ENCODE peak calls at places on chromosomes 6 and 20, in ten cellular contexts. P, Z, X, F, J, G, A, V, D and E are unnamed samples.

GRCh38 chr6:1310628-1311399 is 1.1 kb upstream of the FOXQ1 start:
- DNase-seq in Z (peak; percentile 66), D (no peak), A (no peak), J (no peak), P (no peak), V (peak; percentile 79), F (peak; percentile 75), G (no peak), X (no peak), E (no peak)

GRCh38 chr6:100833972-100834574 is 47.1 kb downstream of the ASCC3 start:
- DNase-seq in A (no peak), V (no peak), J (no peak), P (no peak), Z (no peak), D (no peak), F (no peak), X (no peak), G (no peak), E (no peak)

GRCh38 chr20:57838670-57839142 is 128.9 kb upstream of the PMEPA1 start:
- DNase-seq in Z (no peak), G (no peak), P (no peak), A (no peak), X (no peak), F (no peak), J (peak; percentile 69), V (no peak), D (no peak), E (no peak)

GRCh38 chr20:4962257-4962855 is 39.0 kb downstream of the SLC23A2 start:
- DNase-seq in P (no peak), G (no peak), D (no peak), X (no peak), A (no peak), V (no peak), J (no peak), F (no peak), Z (peak; percentile 78), E (no peak)

GRCh38 chr6:36853325-36853724 is 14.1 kb upstream of the CPNE5 start:
- DNase-seq in G (peak; percentile 87), D (peak; percentile 93), P (no peak), F (no peak), A (peak; percentile 54), V (no peak), X (peak; percentile 90), J (no peak), Z (no peak), E (no peak)

GRCh38 chr20:56069016-56069415 is 63.7 kb upstream of the CBLN4 start:
- DNase-seq in D (no peak), J (no peak), X (no peak), P (no peak), A (no peak), Z (no peak), V (no peak), G (no peak), F (no peak), E (no peak)

GRCh38 chr6:157366648-157367047 is 14.3 kb upstream of the ZDHHC14 start:
- DNase-seq in J (no peak), Z (no peak), G (no peak), A (no peak), D (no peak), F (no peak), P (no peak), V (no peak), X (no peak), E (no peak)

GRCh38 chr20:4190792-4191519 is 175.6 kb upstream of the RNF24 start:
- DNase-seq in G (no peak), V (no peak), X (no peak), Z (peak; percentile 32), D (no peak), A (no peak), J (no peak), P (no peak), F (no peak), E (no peak)

GRCh38 chr6:45650527-45651135 is 272.9 kb upstream of the SUPT3H start:
- DNase-seq in D (peak; percentile 85), P (no peak), V (no peak), F (no peak), J (no peak), G (no peak), A (no peak), Z (no peak), X (peak; percentile 94), E (no peak)

DNA sequence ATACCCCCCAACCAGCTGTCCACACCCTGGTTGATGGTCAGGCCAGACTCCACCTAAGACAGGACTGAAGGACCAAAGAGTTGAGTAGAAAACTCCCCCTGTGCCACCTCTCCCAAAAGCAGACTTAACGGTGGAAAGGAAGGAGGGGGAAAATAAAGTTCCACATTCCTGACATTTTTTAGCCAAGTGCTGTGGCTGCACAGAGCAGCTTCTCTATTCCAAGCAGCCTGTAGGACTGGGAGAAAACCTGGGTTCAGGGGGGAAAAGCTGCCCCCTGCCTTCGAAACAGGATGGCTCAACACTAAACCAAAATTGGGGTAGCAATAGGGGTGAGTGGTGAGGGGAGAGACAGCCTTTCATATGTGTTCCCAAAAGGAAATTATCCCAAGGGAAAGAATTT is 3.6 kb downstream of the TRAM2 start:
- DNase-seq in D (no peak), F (no peak), J (no peak), P (no peak), Z (no peak), X (no peak), G (no peak), A (no peak), V (no peak), E (no peak)
- H3K4me1 ChIP-seq in D (peaks cover 34% of the 10 kb centered on the region), F (no peaks in the 10 kb centered on the region), J (peaks cover 20% of the 10 kb centered on the region), P (peaks cover 97% of the 10 kb centered on the region), Z (peaks cover 93% of the 10 kb centered on the region), X (peaks cover 29% of the 10 kb centered on the region), G (peaks cover 87% of the 10 kb centered on the region), A (peaks cover 56% of the 10 kb centered on the region), V (peaks cover 60% of the 10 kb centered on the region), E (peaks cover 33% of the 10 kb centered on the region)

DNA sequence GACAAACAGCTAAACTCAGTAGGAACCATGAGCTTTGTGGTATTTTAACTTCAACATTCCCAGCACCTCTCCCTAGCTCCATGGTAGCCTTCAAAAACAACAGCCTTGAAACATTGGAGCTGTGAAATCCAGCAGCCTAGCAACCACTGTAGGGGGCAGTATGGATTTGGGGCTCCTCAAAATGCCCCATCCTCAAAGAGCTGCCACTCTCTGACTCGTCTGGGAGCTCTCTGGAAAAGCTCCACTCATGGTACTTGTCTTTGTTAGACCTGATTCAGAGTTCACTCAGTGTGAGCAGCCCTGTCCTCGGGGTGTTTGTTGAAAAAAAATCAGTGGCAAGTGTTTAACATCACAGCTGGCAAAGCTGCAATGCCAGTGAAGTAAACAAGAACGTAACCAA is 82.9 kb downstream of the KIF6 start:
- DNase-seq in D (no peak), Z (no peak), G (no peak), X (no peak), P (no peak), F (no peak), J (no peak), A (no peak), V (no peak), E (no peak)
- TF ChIP-seq CTCF in D (no peak), Z (no peak), G (no peak), X (no peak), P (no peak), F (no peak), J (no peak), A (no peak), V (no peak), E (no peak)

DNA sequence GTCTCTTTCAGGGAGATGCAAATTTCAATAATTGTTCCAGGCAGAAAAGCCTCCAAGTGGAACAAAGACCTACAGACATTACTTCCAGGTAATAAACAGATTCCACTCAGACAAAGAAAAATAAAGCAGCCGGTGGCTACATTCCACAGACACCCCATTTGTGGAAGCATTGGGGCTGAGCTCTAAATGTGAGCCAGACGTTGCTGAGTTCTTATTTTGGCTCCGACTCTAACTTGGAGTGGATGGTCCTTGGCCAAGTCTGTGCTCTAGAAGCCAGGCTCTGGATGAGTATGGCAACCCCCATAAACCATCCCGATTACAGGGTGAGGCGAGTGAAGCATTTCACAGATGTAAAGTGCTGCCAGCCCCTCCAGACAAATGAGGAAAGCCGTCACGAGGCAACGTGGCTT is 6.6 kb downstream of the TRAM2 start:
- DNase-seq in V (no peak), F (no peak), J (peak; percentile 46), Z (no peak), G (no peak), P (no peak), X (no peak), A (no peak), D (peak; percentile 54), E (no peak)
- H3K4me1 ChIP-seq in V (peaks cover 45% of the 10 kb centered on the region), F (no peaks in the 10 kb centered on the region), J (peaks cover 31% of the 10 kb centered on the region), Z (peaks cover 95% of the 10 kb centered on the region), G (peaks cover 98% of the 10 kb centered on the region), P (peaks cover 100% of the 10 kb centered on the region), X (peaks cover 43% of the 10 kb centered on the region), A (peaks cover 68% of the 10 kb centered on the region), D (peaks cover 55% of the 10 kb centered on the region), E (peaks cover 50% of the 10 kb centered on the region)

DNA sequence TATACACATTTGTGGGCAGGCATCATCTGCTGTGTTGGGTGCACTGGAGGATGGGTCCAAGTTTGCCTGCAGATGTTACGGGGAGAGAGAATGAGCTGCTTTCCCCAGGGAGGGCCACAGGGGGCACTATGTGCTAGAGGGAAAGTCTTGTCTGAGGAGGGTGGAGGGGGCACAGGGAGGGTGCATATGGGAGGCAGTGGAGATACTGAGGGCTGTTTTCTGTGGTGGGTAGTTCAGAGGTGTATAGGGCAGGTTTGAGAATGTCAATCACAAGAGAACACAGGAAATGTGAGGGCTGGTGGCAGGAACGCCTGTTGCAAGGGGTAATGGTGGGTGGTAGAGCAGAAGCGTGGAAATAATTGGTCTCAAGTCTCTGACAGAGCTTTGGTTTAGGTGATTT is 7.7 kb upstream of the PTPRA start:
- DNase-seq in D (no peak), F (no peak), A (no peak), X (no peak), Z (no peak), P (no peak), G (no peak), V (no peak), J (no peak), E (no peak)
- TF ChIP-seq CTCF in D (no peak), F (no peak), A (no peak), X (no peak), Z (peak; percentile 25), P (no peak), G (no peak), V (no peak), J (no peak), E (no peak)

DNA sequence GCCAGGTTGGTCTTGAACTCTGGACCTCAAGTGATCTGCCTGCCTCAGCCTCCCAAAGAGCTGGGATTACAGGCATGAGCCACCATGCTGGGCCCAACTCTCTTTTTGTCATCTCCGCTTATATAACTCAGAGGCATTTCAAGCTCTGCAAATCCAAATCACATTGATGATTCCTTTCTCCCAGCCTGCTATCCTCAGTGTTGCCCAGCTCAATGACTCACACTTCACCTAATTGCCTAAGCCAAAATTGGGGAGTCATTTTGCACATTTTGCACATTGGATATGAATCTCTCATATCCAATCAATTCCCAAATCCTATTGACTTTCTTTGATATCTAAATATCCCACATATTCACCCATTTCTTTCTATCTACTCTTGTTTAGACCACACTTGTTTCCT is 3.9 kb downstream of the UTRN start:
- DNase-seq in V (no peak), A (no peak), G (no peak), F (no peak), J (no peak), Z (no peak), D (no peak), X (no peak), P (no peak), E (no peak)
- H3K4me1 ChIP-seq in V (peaks cover 8% of the 10 kb centered on the region), A (peaks cover 7% of the 10 kb centered on the region), G (peaks cover 14% of the 10 kb centered on the region), F (no peaks in the 10 kb centered on the region), J (peaks cover 3% of the 10 kb centered on the region), Z (peaks cover 33% of the 10 kb centered on the region), D (peaks cover 5% of the 10 kb centered on the region), X (no peaks in the 10 kb centered on the region), P (peaks cover 56% of the 10 kb centered on the region), E (peaks cover 16% of the 10 kb centered on the region)